ENCODE peak calls at places on chromosomes 5 and 9, in seven cellular contexts. I is ovary, X is breast epithelium, P is heart left ventricle, K is uterus, L is prostate gland, F is upper lobe of left lung. Q is an unnamed sample. For H3K9me3, the result is how much of the 10 kb centered on the place peaks cover.

GRCh38 chr9:36823934-36824333 is 210.1 kb downstream of the PAX5 start:
- DNase-seq in X (no peak), P (no peak), K (no peak), F (no peak), I (no peak), L (no peak), Q (no peak)

GRCh38 chr9:134942421-134943119 is 24.9 kb upstream of the FCN1 start:
- DNase-seq in X (no peak), L (no peak), K (peak), P (no peak), F (no peak), I (no peak), Q (no peak)

GRCh38 chr9:96126321-96126881 is 175.6 kb downstream of the HSD17B3 start:
- DNase-seq in K (no peak), L (no peak), F (peak), P (no peak), I (no peak), X (no peak), Q (no peak)

GRCh38 chr5:45512521-45512920 is 183.7 kb downstream of the HCN1 start:
- DNase-seq in L (no peak), X (no peak), F (no peak), K (no peak), P (no peak), I (no peak), Q (no peak)

GRCh38 chr9:95778957-95779356 is 96.5 kb upstream of the ERCC6L2 start:
- DNase-seq in K (peak), F (no peak), L (no peak), I (peak), X (no peak), P (peak), Q (peak)

GRCh38 chr9:89664896-89665329 is 60.1 kb downstream of the GADD45G start:
- DNase-seq in P (no peak), L (peak), K (no peak), X (peak), I (no peak), F (peak), Q (no peak)

GRCh38 chr5:51987679-51988209 is 604.5 kb downstream of the ISL1 start:
- DNase-seq in P (no peak), K (no peak), X (no peak), F (no peak), I (no peak), L (no peak), Q (no peak)

GRCh38 chr5:179113945-179114641 is 53.9 kb downstream of the ZNF354C start:
- DNase-seq in L (no peak), K (no peak), F (no peak), X (peak), P (no peak), I (no peak), Q (no peak)

GRCh38 chr9:115261656-115262081 is 143.7 kb upstream of the TNC start:
- DNase-seq in L (no peak), I (no peak), K (no peak), F (no peak), X (no peak), P (no peak), Q (no peak)

GRCh38 chr9:22514866-22515265 is 68.2 kb downstream of the DMRTA1 start:
- DNase-seq in I (no peak), K (no peak), X (no peak), P (no peak), L (no peak), F (no peak), Q (no peak)

GRCh38 chr5:28165116-28165515 is 1126.7 kb upstream of the CDH9 start:
- DNase-seq in I (no peak), L (no peak), P (no peak), K (no peak), X (no peak), F (no peak), Q (no peak)

GRCh38 chr5:28344803-28345433 is 1306.5 kb upstream of the CDH9 start:
- DNase-seq in F (no peak), X (no peak), K (no peak), I (no peak), L (no peak), P (no peak), Q (no peak)

GRCh38 chr9:73780916-73781315 is 629.3 kb downstream of the ANXA1 start:
- DNase-seq in K (no peak), P (no peak), L (no peak), X (no peak), I (no peak), F (no peak), Q (no peak)

GRCh38 chr9:33024126-33024965 is 727 bp upstream of the DNAJA1 start:
- DNase-seq in K (no peak), I (no peak), F (no peak), L (no peak), X (no peak), P (peak), Q (no peak)

GRCh38 chr5:160899735-160900134 is 47.7 kb upstream of the ATP10B start:
- DNase-seq in K (no peak), P (no peak), L (no peak), X (no peak), F (no peak), I (no peak), Q (no peak)

GRCh38 chr5:74034738-74035137 is 408.7 kb downstream of the ARHGEF28 start:
- DNase-seq in L (peak), K (no peak), F (no peak), P (no peak), X (peak), I (no peak), Q (no peak)

GRCh38 chr5:135076801-135077200 is 42.8 kb upstream of the PITX1 start:
- DNase-seq in F (no peak), I (no peak), K (no peak), X (no peak), P (no peak), L (no peak), Q (no peak)

GRCh38 chr5:102670224-102670836 is 84.8 kb upstream of the PAM start:
- DNase-seq in L (no peak), I (no peak), F (no peak), K (no peak), P (no peak), X (no peak), Q (no peak)

GRCh38 chr5:181203842-181204560 is 995 bp downstream of the TRIM7 start:
- DNase-seq in F (peak), P (no peak), K (no peak), I (no peak), X (no peak), L (no peak), Q (peak)

GRCh38 chr9:27714388-27714787 is 141.1 kb upstream of the C9orf72 start:
- DNase-seq in P (no peak), L (no peak), F (no peak), K (no peak), X (no peak), I (no peak), Q (no peak)

GRCh38 chr5:43007246-43007910 is 32.7 kb downstream of the ANXA2R start:
- DNase-seq in K (peak), X (no peak), I (peak), F (peak), L (peak), P (peak), Q (peak)

GRCh38 chr9:8408575-8409190 is 609.1 kb upstream of the DMAC1 start:
- DNase-seq in L (no peak), F (no peak), K (no peak), P (no peak), X (no peak), I (no peak), Q (no peak)

GRCh38 chr9:7613931-7614330 is 185.6 kb downstream of the DMAC1 start:
- DNase-seq in P (no peak), K (no peak), I (no peak), L (no peak), F (no peak), X (no peak), Q (no peak)

GRCh38 chr5:169670769-169671525 is 33.9 kb downstream of the DOCK2 start:
- DNase-seq in X (no peak), F (no peak), L (no peak), I (no peak), P (no peak), K (no peak), Q (no peak)

GRCh38 chr5:20972419-20972925 is 984.5 kb upstream of the CDH18 start:
- DNase-seq in X (no peak), K (no peak), I (peak), P (peak), F (no peak), L (no peak), Q (no peak)

GRCh38 chr5:73448451-73449136 is at the start of gene FOXD1:
- DNase-seq in X (no peak), L (peak), K (peak), F (peak), I (peak), P (peak), Q (peak)

GRCh38 chr9:130159814-130160670 is 12.2 kb upstream of the NCS1 start:
- DNase-seq in K (no peak), P (no peak), X (no peak), L (no peak), I (no peak), F (no peak), Q (no peak)

GRCh38 chr5:125006011-125006685 is 259.7 kb upstream of the ZNF608 start:
- DNase-seq in P (no peak), X (no peak), F (no peak), L (no peak), K (no peak), I (no peak), Q (no peak)

GRCh38 chr9:3001311-3001710 is 157.4 kb upstream of the PUM3 start:
- DNase-seq in F (no peak), I (no peak), K (no peak), L (no peak), X (no peak), P (no peak), Q (no peak)

GRCh38 chr5:173581408-173582197 is 34.8 kb downstream of the BOD1 start:
- DNase-seq in F (no peak), P (no peak), X (no peak), K (no peak), L (no peak), I (no peak), Q (no peak)

GRCh38 chr5:31122998-31123950 is 70.2 kb upstream of the CDH6 start:
- DNase-seq in P (no peak), X (no peak), K (no peak), F (no peak), L (no peak), I (no peak), Q (no peak)

GRCh38 chr5:96226941-96227552 is 206.0 kb downstream of the PCSK1 start:
- DNase-seq in P (no peak), L (no peak), K (no peak), I (no peak), F (no peak), X (no peak), Q (no peak)

GRCh38 chr9:77614671-77615070 is 33.5 kb downstream of the GNA14 start:
- DNase-seq in X (no peak), P (no peak), F (no peak), L (no peak), I (no peak), K (no peak), Q (no peak)

GRCh38 chr5:128538249-128539037 is 398 bp upstream of the FBN2 start:
- DNase-seq in F (peak), I (peak), L (peak), P (peak), K (peak), X (no peak), Q (no peak)

GRCh38 chr5:167754501-167754941 is 536.9 kb upstream of the WWC1 start:
- DNase-seq in L (no peak), X (no peak), K (no peak), P (no peak), F (no peak), I (no peak), Q (no peak)
- H3K9me3 ChIP-seq in L (under half), X (under half), K (under half), P (under half), F (under half), I (under half), Q (under half)

DNA sequence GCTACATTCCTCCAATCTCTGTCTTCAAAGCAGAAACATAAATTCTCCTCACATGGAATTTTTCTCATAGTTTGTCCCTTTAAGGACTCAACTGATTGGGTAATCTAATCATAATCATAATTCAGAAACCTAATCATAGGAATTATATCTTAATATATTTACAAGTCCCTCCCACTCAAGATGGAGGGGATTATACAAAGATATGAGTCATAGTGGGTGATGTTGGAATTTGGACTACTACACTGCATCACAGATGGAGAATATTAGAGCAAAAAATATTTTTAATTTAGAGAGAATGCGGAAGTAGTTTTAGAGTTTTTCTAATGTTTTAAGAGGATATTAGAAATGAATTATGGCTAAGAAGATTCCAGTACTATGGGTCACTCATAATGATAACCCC is 1034.0 kb downstream of the DTWD2 start:
- DNase-seq in L (no peak), F (no peak), X (no peak), K (no peak), P (no peak), I (no peak), Q (no peak)
- TF ChIP-seq CTCF in L (no peak), F (no peak), X (no peak), K (no peak), P (no peak), I (no peak), Q (no peak)

DNA sequence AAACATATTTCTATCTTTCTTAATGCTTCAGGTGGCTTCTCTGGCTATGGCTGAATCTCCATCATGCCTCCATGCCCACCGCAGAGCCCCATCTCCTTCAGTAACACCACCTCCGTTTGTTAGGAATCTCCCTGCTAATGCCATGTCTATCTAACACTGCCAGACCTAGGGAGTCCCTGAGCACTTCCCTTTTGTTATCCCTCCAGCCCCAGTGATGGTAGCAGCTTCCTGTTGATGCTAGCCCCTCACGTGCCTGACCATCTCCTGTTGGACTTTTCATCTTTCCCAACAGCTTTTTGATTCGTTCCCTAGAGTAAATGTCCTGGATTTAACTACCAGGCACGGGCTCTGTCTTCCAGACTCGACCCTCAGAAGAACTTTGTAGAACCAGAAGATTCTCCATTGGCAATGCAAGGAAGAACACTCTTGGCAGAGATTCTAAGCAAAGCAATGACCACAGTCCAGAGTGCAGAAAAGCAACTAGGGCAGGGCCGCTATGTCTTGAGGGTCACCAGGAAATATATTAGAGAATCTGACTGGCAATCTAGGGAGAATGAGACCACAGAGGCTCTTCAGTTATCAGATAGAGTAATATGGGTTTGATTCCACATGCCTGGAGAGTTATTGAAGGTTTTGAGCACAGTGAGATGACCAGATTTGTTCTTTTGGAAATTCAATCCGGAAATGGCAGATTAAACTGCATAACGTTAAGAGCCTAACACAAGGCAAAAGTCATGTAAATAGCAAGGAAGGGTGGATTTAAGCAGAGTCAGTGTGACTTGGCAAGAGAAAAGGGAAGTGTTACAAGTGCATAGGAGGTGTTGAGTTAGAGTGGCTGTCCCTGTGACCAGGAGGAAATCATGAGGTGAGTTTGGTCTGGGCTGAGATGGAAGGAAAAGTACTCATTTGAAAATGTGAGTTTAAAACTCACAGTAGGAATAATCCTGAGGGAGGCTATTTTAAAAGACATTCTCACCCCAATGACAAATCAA is 555.2 kb downstream of the ACTL7B start:
- DNase-seq in X (no peak), P (no peak), I (no peak), L (no peak), K (no peak), F (no peak), Q (no peak)
- TF ChIP-seq POLR2A in X (no peak), P (no peak), I (no peak), L (no peak), K (no peak), F (no peak), Q (no peak)

GRCh38 chr9:118230319-118230718 is 526.1 kb downstream of the TLR4 start:
- DNase-seq in X (no peak), I (no peak), F (no peak), L (no peak), P (no peak), K (no peak), Q (no peak)
- H3K9me3 ChIP-seq in X (under half), I (under half), F (under half), L (under half), P (under half), K (under half), Q (under half)

DNA sequence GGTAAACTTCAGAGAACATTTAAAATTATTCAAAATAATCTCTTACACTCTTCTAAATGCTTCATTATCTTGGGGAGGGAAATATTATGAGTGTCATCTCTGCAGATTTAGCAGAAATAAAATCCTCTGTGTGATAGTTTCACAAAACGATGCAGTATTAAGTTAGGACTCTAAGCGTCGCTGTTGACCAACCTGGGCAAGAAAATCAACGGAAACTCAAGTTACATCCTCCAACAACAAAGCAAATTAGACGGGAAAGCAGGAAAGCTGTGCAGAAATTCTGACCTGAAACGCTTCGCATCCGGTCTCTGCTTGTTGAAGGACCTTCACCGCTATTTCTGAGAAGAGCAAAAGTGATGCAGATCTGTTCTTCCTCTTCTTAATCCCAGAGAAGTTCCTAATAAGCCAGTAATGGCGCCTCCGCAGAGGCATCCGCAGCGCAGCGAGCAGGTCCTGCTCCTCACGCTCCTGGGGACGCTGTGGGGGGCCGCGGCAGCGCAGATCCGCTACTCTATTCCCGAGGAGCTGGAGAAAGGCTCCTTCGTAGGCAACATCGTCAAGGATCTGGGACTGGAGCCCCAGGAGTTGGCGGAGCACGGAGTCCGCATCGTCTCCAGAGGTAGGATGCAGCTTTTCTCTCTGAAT is at the start of gene PCDHGA6:
- DNase-seq in I (no peak), X (no peak), F (peak), L (no peak), P (no peak), K (no peak), Q (no peak)
- TF ChIP-seq CTCF in I (no peak), X (no peak), F (no peak), L (peak), P (no peak), K (no peak), Q (peak)

Q was measured in gastrocnemius medialis.